ENCODE peak calls at places on chromosomes 4 and X, in ten cellular contexts. One of them, this sample, is unnamed.

GRCh38 chr4:176755624-176756023 is 37.1 kb downstream of the VEGFC start:
- DNase-seq in WTC11: no peak
- DNase-seq in fibroblast of lung: no peak
- DNase-seq in CD4-positive, alpha-beta T cell: no peak
- DNase-seq in aorta: no peak
- DNase-seq in left colon: no peak
- DNase-seq in GM13977: no peak
- DNase-seq in progenitor cell of endocrine pancreas: no peak
- DNase-seq in SW 1271: no peak
- DNase-seq in DMS 273 treated with DMSO at 0.1 percent for 48 hours: no peak
- DNase-seq in this sample: no peak

GRCh38 chrX:154730271-154730883 is 20.5 kb downstream of the GAB3 start:
- DNase-seq in fibroblast of lung: peak; percentile 81
- DNase-seq in GM13977: no peak
- DNase-seq in progenitor cell of endocrine pancreas: no peak
- DNase-seq in DMS 273 treated with DMSO at 0.1 percent for 48 hours: no peak
- DNase-seq in WTC11: no peak
- DNase-seq in CD4-positive, alpha-beta T cell: no peak
- DNase-seq in aorta: no peak
- DNase-seq in SW 1271: no peak
- DNase-seq in left colon: no peak
- DNase-seq in this sample: no peak

GRCh38 chrX:103637604-103638338 is 9.0 kb downstream of the TCEAL1 start:
- DNase-seq in WTC11: no peak
- DNase-seq in left colon: no peak
- DNase-seq in DMS 273 treated with DMSO at 0.1 percent for 48 hours: no peak
- DNase-seq in CD4-positive, alpha-beta T cell: no peak
- DNase-seq in GM13977: no peak
- DNase-seq in progenitor cell of endocrine pancreas: no peak
- DNase-seq in aorta: no peak
- DNase-seq in SW 1271: no peak
- DNase-seq in fibroblast of lung: peak; percentile 36
- DNase-seq in this sample: no peak

GRCh38 chr4:67344594-67345380 is 200.5 kb downstream of the CENPC start:
- DNase-seq in SW 1271: no peak
- DNase-seq in fibroblast of lung: no peak
- DNase-seq in progenitor cell of endocrine pancreas: no peak
- DNase-seq in left colon: no peak
- DNase-seq in WTC11: no peak
- DNase-seq in CD4-positive, alpha-beta T cell: no peak
- DNase-seq in DMS 273 treated with DMSO at 0.1 percent for 48 hours: no peak
- DNase-seq in GM13977: no peak
- DNase-seq in aorta: no peak
- DNase-seq in this sample: no peak

GRCh38 chr4:113935190-113935589 is 44.3 kb downstream of the ARSJ start:
- DNase-seq in WTC11: no peak
- DNase-seq in left colon: no peak
- DNase-seq in GM13977: no peak
- DNase-seq in CD4-positive, alpha-beta T cell: no peak
- DNase-seq in progenitor cell of endocrine pancreas: no peak
- DNase-seq in aorta: no peak
- DNase-seq in SW 1271: no peak
- DNase-seq in fibroblast of lung: no peak
- DNase-seq in DMS 273 treated with DMSO at 0.1 percent for 48 hours: no peak
- DNase-seq in this sample: no peak

GRCh38 chr4:107599841-107600240 is 120.2 kb downstream of the PAPSS1 start:
- DNase-seq in aorta: no peak
- DNase-seq in fibroblast of lung: peak; percentile 38
- DNase-seq in left colon: no peak
- DNase-seq in GM13977: no peak
- DNase-seq in CD4-positive, alpha-beta T cell: no peak
- DNase-seq in DMS 273 treated with DMSO at 0.1 percent for 48 hours: no peak
- DNase-seq in WTC11: no peak
- DNase-seq in SW 1271: no peak
- DNase-seq in progenitor cell of endocrine pancreas: no peak
- DNase-seq in this sample: no peak

GRCh38 chr4:89125901-89126435 is 14.6 kb downstream of the TIGD2 start:
- DNase-seq in SW 1271: no peak
- DNase-seq in GM13977: no peak
- DNase-seq in DMS 273 treated with DMSO at 0.1 percent for 48 hours: no peak
- DNase-seq in left colon: no peak
- DNase-seq in progenitor cell of endocrine pancreas: no peak
- DNase-seq in aorta: no peak
- DNase-seq in CD4-positive, alpha-beta T cell: no peak
- DNase-seq in WTC11: no peak
- DNase-seq in fibroblast of lung: no peak
- DNase-seq in this sample: no peak

GRCh38 chr4:140688711-140689598 is 67.2 kb downstream of the TBC1D9 start:
- DNase-seq in CD4-positive, alpha-beta T cell: no peak
- DNase-seq in progenitor cell of endocrine pancreas: no peak
- DNase-seq in left colon: no peak
- DNase-seq in GM13977: no peak
- DNase-seq in WTC11: no peak
- DNase-seq in SW 1271: no peak
- DNase-seq in DMS 273 treated with DMSO at 0.1 percent for 48 hours: no peak
- DNase-seq in aorta: no peak
- DNase-seq in fibroblast of lung: peak; percentile 27
- DNase-seq in this sample: no peak

GRCh38 chr4:85803846-85804245 is 328.9 kb downstream of the ARHGAP24 start:
- DNase-seq in GM13977: no peak
- DNase-seq in CD4-positive, alpha-beta T cell: no peak
- DNase-seq in DMS 273 treated with DMSO at 0.1 percent for 48 hours: no peak
- DNase-seq in SW 1271: no peak
- DNase-seq in progenitor cell of endocrine pancreas: no peak
- DNase-seq in aorta: no peak
- DNase-seq in WTC11: no peak
- DNase-seq in fibroblast of lung: no peak
- DNase-seq in left colon: no peak
- DNase-seq in this sample: no peak

GRCh38 chr4:104491826-104492771 is 2.6 kb downstream of the CXXC4 start:
- DNase-seq in progenitor cell of endocrine pancreas: no peak
- DNase-seq in SW 1271: no peak
- DNase-seq in aorta: no peak
- DNase-seq in DMS 273 treated with DMSO at 0.1 percent for 48 hours: peak; percentile 27
- DNase-seq in CD4-positive, alpha-beta T cell: no peak
- DNase-seq in WTC11: peak; percentile 29
- DNase-seq in left colon: no peak
- DNase-seq in fibroblast of lung: peak; percentile 41
- DNase-seq in GM13977: peak; percentile 72
- DNase-seq in this sample: peak; percentile 72

GRCh38 chr4:155426953-155427352 is 50.2 kb upstream of the MAP9 start:
- DNase-seq in GM13977: no peak
- DNase-seq in DMS 273 treated with DMSO at 0.1 percent for 48 hours: no peak
- DNase-seq in CD4-positive, alpha-beta T cell: no peak
- DNase-seq in progenitor cell of endocrine pancreas: no peak
- DNase-seq in left colon: no peak
- DNase-seq in fibroblast of lung: no peak
- DNase-seq in aorta: no peak
- DNase-seq in SW 1271: no peak
- DNase-seq in WTC11: peak; percentile 54
- DNase-seq in this sample: no peak

GRCh38 chr4:867526-868250 is 41.8 kb upstream of the CPLX1 start:
- DNase-seq in fibroblast of lung: no peak
- DNase-seq in SW 1271: no peak
- DNase-seq in aorta: no peak
- DNase-seq in CD4-positive, alpha-beta T cell: no peak
- DNase-seq in left colon: no peak
- DNase-seq in GM13977: no peak
- DNase-seq in progenitor cell of endocrine pancreas: no peak
- DNase-seq in WTC11: no peak
- DNase-seq in DMS 273 treated with DMSO at 0.1 percent for 48 hours: no peak
- DNase-seq in this sample: no peak

GRCh38 chr4:4289575-4289929 is 402 bp downstream of the LYAR start:
- DNase-seq in progenitor cell of endocrine pancreas: no peak
- DNase-seq in fibroblast of lung: no peak
- DNase-seq in GM13977: peak; percentile 34
- DNase-seq in WTC11: no peak
- DNase-seq in left colon: no peak
- DNase-seq in DMS 273 treated with DMSO at 0.1 percent for 48 hours: no peak
- DNase-seq in CD4-positive, alpha-beta T cell: peak; percentile 34
- DNase-seq in aorta: no peak
- DNase-seq in SW 1271: no peak
- DNase-seq in this sample: no peak

GRCh38 chrX:45850197-45850774 is 649.6 kb upstream of the DIPK2B start:
- DNase-seq in aorta: no peak
- DNase-seq in GM13977: peak; percentile 9
- DNase-seq in fibroblast of lung: peak; percentile 35
- DNase-seq in progenitor cell of endocrine pancreas: no peak
- DNase-seq in WTC11: peak; percentile 14
- DNase-seq in left colon: no peak
- DNase-seq in DMS 273 treated with DMSO at 0.1 percent for 48 hours: no peak
- DNase-seq in CD4-positive, alpha-beta T cell: peak; percentile 33
- DNase-seq in SW 1271: no peak
- DNase-seq in this sample: no peak

GRCh38 chrX:120228187-120228908 is 22.3 kb upstream of the ZBTB33 start:
- DNase-seq in left colon: no peak
- DNase-seq in progenitor cell of endocrine pancreas: no peak
- DNase-seq in fibroblast of lung: no peak
- DNase-seq in SW 1271: no peak
- DNase-seq in CD4-positive, alpha-beta T cell: no peak
- DNase-seq in GM13977: no peak
- DNase-seq in aorta: no peak
- DNase-seq in DMS 273 treated with DMSO at 0.1 percent for 48 hours: no peak
- DNase-seq in WTC11: no peak
- DNase-seq in this sample: no peak

GRCh38 chrX:130680164-130681035 is 222.6 kb downstream of the ENOX2 start:
- DNase-seq in WTC11: no peak
- DNase-seq in aorta: no peak
- DNase-seq in progenitor cell of endocrine pancreas: no peak
- DNase-seq in DMS 273 treated with DMSO at 0.1 percent for 48 hours: no peak
- DNase-seq in left colon: no peak
- DNase-seq in CD4-positive, alpha-beta T cell: no peak
- DNase-seq in fibroblast of lung: peak; percentile 42
- DNase-seq in SW 1271: no peak
- DNase-seq in GM13977: no peak
- DNase-seq in this sample: no peak

GRCh38 chr4:14078311-14078710 is 450.8 kb upstream of the BOD1L1 start:
- DNase-seq in progenitor cell of endocrine pancreas: no peak
- DNase-seq in DMS 273 treated with DMSO at 0.1 percent for 48 hours: no peak
- DNase-seq in aorta: no peak
- DNase-seq in fibroblast of lung: peak; percentile 15
- DNase-seq in left colon: no peak
- DNase-seq in CD4-positive, alpha-beta T cell: no peak
- DNase-seq in WTC11: no peak
- DNase-seq in SW 1271: no peak
- DNase-seq in GM13977: no peak
- DNase-seq in this sample: no peak

GRCh38 chrX:118528089-118528753 is 32.6 kb downstream of the DOCK11 start:
- DNase-seq in GM13977: peak; percentile 28
- DNase-seq in SW 1271: no peak
- DNase-seq in left colon: no peak
- DNase-seq in DMS 273 treated with DMSO at 0.1 percent for 48 hours: no peak
- DNase-seq in fibroblast of lung: no peak
- DNase-seq in CD4-positive, alpha-beta T cell: peak; percentile 56
- DNase-seq in progenitor cell of endocrine pancreas: no peak
- DNase-seq in aorta: no peak
- DNase-seq in WTC11: no peak
- DNase-seq in this sample: no peak

GRCh38 chrX:17744896-17745523 is 7.7 kb downstream of the SCML1 start:
- DNase-seq in left colon: no peak
- DNase-seq in aorta: no peak
- DNase-seq in fibroblast of lung: no peak
- DNase-seq in WTC11: no peak
- DNase-seq in progenitor cell of endocrine pancreas: no peak
- DNase-seq in CD4-positive, alpha-beta T cell: no peak
- DNase-seq in DMS 273 treated with DMSO at 0.1 percent for 48 hours: no peak
- DNase-seq in SW 1271: no peak
- DNase-seq in GM13977: no peak
- DNase-seq in this sample: peak; percentile 5

GRCh38 chr4:168421671-168422070 is 58.6 kb downstream of the DDX60L start:
- DNase-seq in CD4-positive, alpha-beta T cell: no peak
- DNase-seq in aorta: no peak
- DNase-seq in WTC11: no peak
- DNase-seq in left colon: no peak
- DNase-seq in fibroblast of lung: peak; percentile 62
- DNase-seq in DMS 273 treated with DMSO at 0.1 percent for 48 hours: no peak
- DNase-seq in progenitor cell of endocrine pancreas: no peak
- DNase-seq in GM13977: no peak
- DNase-seq in SW 1271: peak; percentile 10
- DNase-seq in this sample: no peak